ENCODE peak calls at places on chromosomes 7 and 10, in four cellular contexts. J, I, O and N are unnamed samples. For H3K9me1, the result is how much of the 10 kb centered on the place peaks cover.

GRCh38 chr7:80346704-80347103 is 165.2 kb downstream of the GNAT3 start:
- DNase-seq in J (no peak), I (no peak), O (peak), N (peak)

GRCh38 chr10:128295003-128295402 is 168.8 kb upstream of the MKI67 start:
- DNase-seq in J (no peak), I (no peak), O (no peak), N (no peak)

GRCh38 chr10:34469446-34469845 is 345.6 kb downstream of the PARD3 start:
- DNase-seq in J (no peak), I (no peak), O (no peak), N (no peak)

GRCh38 chr7:6385110-6385792 is 62.5 kb downstream of the DAGLB start:
- DNase-seq in J (no peak), I (peak), O (peak), N (peak)

GRCh38 chr7:41696323-41696916 is 6.5 kb downstream of the INHBA start:
- DNase-seq in J (peak), I (peak), O (peak), N (no peak)

GRCh38 chr7:30562498-30562897 is 32.2 kb upstream of the GARS1 start:
- DNase-seq in J (peak), I (peak), O (peak), N (no peak)

GRCh38 chr10:102424916-102425315 is 4.3 kb downstream of the FBXL15 start:
- DNase-seq in J (no peak), I (no peak), O (no peak), N (no peak)

GRCh38 chr10:119316729-119317097 is 109.3 kb downstream of the GRK5 start:
- DNase-seq in J (peak), I (peak), O (peak), N (no peak)

GRCh38 chr7:154424370-154424769 is 372.2 kb downstream of the DPP6 start:
- DNase-seq in J (no peak), I (no peak), O (no peak), N (no peak)

GRCh38 chr7:1843271-1843861 is 173.3 kb downstream of the ELFN1 start:
- DNase-seq in J (no peak), I (no peak), O (peak), N (no peak)

GRCh38 chr7:28575241-28575643 is 162.9 kb downstream of the CREB5 start:
- DNase-seq in J (no peak), I (no peak), O (peak), N (no peak)

GRCh38 chr7:104931181-104931781 is 82.7 kb upstream of the KMT2E start:
- DNase-seq in J (no peak), I (peak), O (no peak), N (no peak)

GRCh38 chr7:152859781-152860191 is 100.2 kb downstream of the ACTR3B start:
- DNase-seq in J (peak), I (no peak), O (no peak), N (no peak)

GRCh38 chr7:35384761-35385700 is 131.1 kb upstream of the TBX20 start:
- DNase-seq in J (no peak), I (no peak), O (no peak), N (no peak)

GRCh38 chr10:2201534-2202104 is 464.3 kb upstream of the ADARB2 start:
- DNase-seq in J (no peak), I (no peak), O (no peak), N (no peak)

GRCh38 chr7:3028071-3028766 is 15.4 kb downstream of the CARD11 start:
- DNase-seq in J (no peak), I (peak), O (peak), N (peak)

GRCh38 chr10:77780180-77780579 is 142.6 kb upstream of the KCNMA1 start:
- DNase-seq in J (no peak), I (no peak), O (no peak), N (no peak)

GRCh38 chr7:27942711-27943110 is 202.7 kb downstream of the TAX1BP1 start:
- DNase-seq in J (no peak), I (no peak), O (no peak), N (no peak)

GRCh38 chr10:132187421-132188138 is 832 bp downstream of the DPYSL4 start:
- DNase-seq in J (no peak), I (peak), O (no peak), N (no peak)

GRCh38 chr10:130398090-130398994 is 262.2 kb downstream of the GLRX3 start:
- DNase-seq in J (no peak), I (no peak), O (no peak), N (no peak)

GRCh38 chr10:64091889-64092288 is 570.7 kb downstream of the REEP3 start:
- DNase-seq in J (no peak), I (no peak), O (no peak), N (no peak)

GRCh38 chr7:51028128-51028830 is 245.6 kb upstream of the GRB10 start:
- DNase-seq in J (no peak), I (no peak), O (peak), N (no peak)

GRCh38 chr10:117442521-117442920 is 67.3 kb upstream of the PDZD8 start:
- DNase-seq in J (no peak), I (no peak), O (no peak), N (no peak)

GRCh38 chr7:128137096-128137655 is 103.9 kb upstream of the LEP start:
- DNase-seq in J (no peak), I (peak), O (peak), N (no peak)

GRCh38 chr7:105768117-105768516 is 108.3 kb downstream of the ATXN7L1 start:
- DNase-seq in J (no peak), I (no peak), O (no peak), N (no peak)

GRCh38 chr7:129499915-129500463 is 2.3 kb upstream of the SMKR1 start:
- DNase-seq in J (no peak), I (no peak), O (no peak), N (no peak)
- H3K9ac ChIP-seq in J (no peak), I (no peak), O (no peak), N (no peak)

GRCh38 chr10:22539579-22540160 is 174.7 kb downstream of the PIP4K2A start:
- DNase-seq in J (no peak), I (no peak), O (no peak), N (no peak)
- H3K9me1 ChIP-seq in J (under half), I (under half), O (under half), N (under half)

GRCh38 chr10:120685136-120685535 is 166.0 kb upstream of the WDR11 start:
- DNase-seq in J (no peak), I (no peak), O (no peak), N (no peak)
- H3K9ac ChIP-seq in J (no peak), I (no peak), O (no peak), N (no peak)

GRCh38 chr10:18399158-18399557 is 252.2 kb downstream of the NSUN6 start:
- DNase-seq in J (no peak), I (no peak), O (no peak), N (no peak)
- H3K9me1 ChIP-seq in J (under half), I (under half), O (under half), N (under half)